ENCODE peak calls at places on chromosomes 4 and X, in six cellular contexts. One of them, this sample, is unnamed.

GRCh38 chrX:54413753-54414152 is 26.5 kb upstream of the TSR2 start:
- DNase-seq in A549: no peak
- DNase-seq in IMR-90: no peak
- DNase-seq in HFF-Myc: no peak
- DNase-seq in choroid plexus epithelial cell: peak
- DNase-seq in tibial artery: no peak
- DNase-seq in this sample: peak

GRCh38 chr4:7652451-7652871 is 217.7 kb upstream of the PSAPL1 start:
- DNase-seq in A549: no peak
- DNase-seq in IMR-90: no peak
- DNase-seq in HFF-Myc: no peak
- DNase-seq in choroid plexus epithelial cell: peak
- DNase-seq in tibial artery: no peak
- DNase-seq in this sample: no peak

GRCh38 chr4:114563536-114564315 is 34.9 kb upstream of the UGT8 start:
- DNase-seq in A549: no peak
- DNase-seq in IMR-90: no peak
- DNase-seq in HFF-Myc: no peak
- DNase-seq in choroid plexus epithelial cell: peak
- DNase-seq in tibial artery: no peak
- DNase-seq in this sample: no peak

GRCh38 chr4:112523008-112523440 is 7.0 kb upstream of the NEUROG2 start:
- DNase-seq in A549: peak
- DNase-seq in IMR-90: peak
- DNase-seq in HFF-Myc: no peak
- DNase-seq in choroid plexus epithelial cell: peak
- DNase-seq in tibial artery: no peak
- DNase-seq in this sample: peak

GRCh38 chr4:120765271-120765985 is 157.1 kb downstream of the PRDM5 start:
- DNase-seq in A549: no peak
- DNase-seq in IMR-90: no peak
- DNase-seq in HFF-Myc: no peak
- DNase-seq in choroid plexus epithelial cell: peak
- DNase-seq in tibial artery: no peak
- DNase-seq in this sample: no peak

GRCh38 chr4:89434364-89434988 is 126.9 kb upstream of the GPRIN3 start:
- DNase-seq in A549: peak
- DNase-seq in IMR-90: peak
- DNase-seq in HFF-Myc: no peak
- DNase-seq in choroid plexus epithelial cell: peak
- DNase-seq in tibial artery: no peak
- DNase-seq in this sample: no peak

GRCh38 chrX:11409957-11410356 is 116.7 kb downstream of the AMELX start:
- DNase-seq in A549: no peak
- DNase-seq in IMR-90: no peak
- DNase-seq in HFF-Myc: no peak
- DNase-seq in choroid plexus epithelial cell: no peak
- DNase-seq in tibial artery: no peak
- DNase-seq in this sample: no peak

GRCh38 chr4:140641789-140642439 is 73.2 kb upstream of the UCP1 start:
- DNase-seq in A549: no peak
- DNase-seq in IMR-90: no peak
- DNase-seq in HFF-Myc: no peak
- DNase-seq in choroid plexus epithelial cell: peak
- DNase-seq in tibial artery: no peak
- DNase-seq in this sample: no peak

GRCh38 chr4:38560763-38561558 is 103.0 kb upstream of the KLF3 start:
- DNase-seq in A549: no peak
- DNase-seq in IMR-90: no peak
- DNase-seq in HFF-Myc: no peak
- DNase-seq in choroid plexus epithelial cell: no peak
- DNase-seq in tibial artery: no peak
- DNase-seq in this sample: no peak

GRCh38 chr4:53844133-53844532 is 220.3 kb downstream of the CHIC2 start:
- DNase-seq in A549: no peak
- DNase-seq in IMR-90: no peak
- DNase-seq in HFF-Myc: no peak
- DNase-seq in choroid plexus epithelial cell: no peak
- DNase-seq in tibial artery: no peak
- DNase-seq in this sample: no peak

GRCh38 chrX:19332983-19333382 is 10.7 kb upstream of the PDHA1 start:
- DNase-seq in A549: no peak
- DNase-seq in IMR-90: peak
- DNase-seq in HFF-Myc: peak
- DNase-seq in choroid plexus epithelial cell: peak
- DNase-seq in tibial artery: peak
- DNase-seq in this sample: peak

GRCh38 chr4:58776627-58777026 is 1666.4 kb upstream of the IGFBP7 start:
- DNase-seq in A549: peak
- DNase-seq in IMR-90: peak
- DNase-seq in HFF-Myc: no peak
- DNase-seq in choroid plexus epithelial cell: peak
- DNase-seq in tibial artery: no peak
- DNase-seq in this sample: peak

GRCh38 chrX:97050413-97050812 is 166.7 kb downstream of the RPA4 start:
- DNase-seq in A549: no peak
- DNase-seq in IMR-90: peak
- DNase-seq in HFF-Myc: no peak
- DNase-seq in choroid plexus epithelial cell: no peak
- DNase-seq in tibial artery: no peak
- DNase-seq in this sample: no peak

GRCh38 chr4:186844059-186844681 is 120.5 kb upstream of the FAT1 start:
- DNase-seq in A549: no peak
- DNase-seq in IMR-90: peak
- DNase-seq in HFF-Myc: no peak
- DNase-seq in choroid plexus epithelial cell: peak
- DNase-seq in tibial artery: peak
- DNase-seq in this sample: peak

GRCh38 chrX:135112096-135112729 is 8.1 kb downstream of the ETDB start:
- DNase-seq in A549: peak
- DNase-seq in IMR-90: peak
- DNase-seq in HFF-Myc: no peak
- DNase-seq in choroid plexus epithelial cell: peak
- DNase-seq in tibial artery: no peak
- DNase-seq in this sample: peak

GRCh38 chr4:10018818-10019438 is 2.4 kb downstream of the SLC2A9 start:
- DNase-seq in A549: peak
- DNase-seq in IMR-90: peak
- DNase-seq in HFF-Myc: peak
- DNase-seq in choroid plexus epithelial cell: peak
- DNase-seq in tibial artery: peak
- DNase-seq in this sample: peak

GRCh38 chr4:136699905-136700304 is 832.4 kb downstream of the PCDH18 start:
- DNase-seq in A549: no peak
- DNase-seq in IMR-90: no peak
- DNase-seq in HFF-Myc: no peak
- DNase-seq in choroid plexus epithelial cell: no peak
- DNase-seq in tibial artery: no peak
- DNase-seq in this sample: no peak

GRCh38 chr4:164514765-164515164 is 239.2 kb upstream of the SMIM31 start:
- DNase-seq in A549: no peak
- DNase-seq in IMR-90: no peak
- DNase-seq in HFF-Myc: no peak
- DNase-seq in choroid plexus epithelial cell: no peak
- DNase-seq in tibial artery: no peak
- DNase-seq in this sample: no peak

GRCh38 chr4:68732653-68733466 is 62.4 kb upstream of the UGT2B15 start:
- DNase-seq in A549: peak
- DNase-seq in IMR-90: no peak
- DNase-seq in HFF-Myc: no peak
- DNase-seq in choroid plexus epithelial cell: no peak
- DNase-seq in tibial artery: no peak
- DNase-seq in this sample: no peak

GRCh38 chr4:184907216-184907615 is 81.4 kb upstream of the ACSL1 start:
- DNase-seq in A549: no peak
- DNase-seq in IMR-90: no peak
- DNase-seq in HFF-Myc: no peak
- DNase-seq in choroid plexus epithelial cell: peak
- DNase-seq in tibial artery: no peak
- DNase-seq in this sample: no peak

GRCh38 chrX:6052111-6052745 is 176.4 kb downstream of the NLGN4X start:
- DNase-seq in A549: no peak
- DNase-seq in IMR-90: no peak
- DNase-seq in HFF-Myc: no peak
- DNase-seq in choroid plexus epithelial cell: no peak
- DNase-seq in tibial artery: no peak
- DNase-seq in this sample: no peak

GRCh38 chr4:101724093-101724492 is 66.4 kb upstream of the BANK1 start:
- DNase-seq in A549: no peak
- DNase-seq in IMR-90: no peak
- DNase-seq in HFF-Myc: no peak
- DNase-seq in choroid plexus epithelial cell: no peak
- DNase-seq in tibial artery: no peak
- DNase-seq in this sample: no peak

GRCh38 chrX:136781180-136781797 is 557 bp upstream of the ARHGEF6 start:
- DNase-seq in A549: no peak
- DNase-seq in IMR-90: no peak
- DNase-seq in HFF-Myc: no peak
- DNase-seq in choroid plexus epithelial cell: peak
- DNase-seq in tibial artery: no peak
- DNase-seq in this sample: peak

GRCh38 chrX:17741123-17741511 is 3.8 kb downstream of the SCML1 start:
- DNase-seq in A549: no peak
- DNase-seq in IMR-90: no peak
- DNase-seq in HFF-Myc: no peak
- DNase-seq in choroid plexus epithelial cell: no peak
- DNase-seq in tibial artery: no peak
- DNase-seq in this sample: no peak

GRCh38 chrX:66262807-66263206 is 98.8 kb downstream of the HEPH start:
- DNase-seq in A549: no peak
- DNase-seq in IMR-90: no peak
- DNase-seq in HFF-Myc: no peak
- DNase-seq in choroid plexus epithelial cell: no peak
- DNase-seq in tibial artery: no peak
- DNase-seq in this sample: no peak

GRCh38 chrX:118189628-118190027 is 73.0 kb upstream of the KLHL13 start:
- DNase-seq in A549: no peak
- DNase-seq in IMR-90: no peak
- DNase-seq in HFF-Myc: no peak
- DNase-seq in choroid plexus epithelial cell: no peak
- DNase-seq in tibial artery: no peak
- DNase-seq in this sample: no peak

GRCh38 chr4:169254546-169254983 is 16.2 kb downstream of the SH3RF1 start:
- DNase-seq in A549: peak
- DNase-seq in IMR-90: peak
- DNase-seq in HFF-Myc: peak
- DNase-seq in choroid plexus epithelial cell: peak
- DNase-seq in tibial artery: no peak
- DNase-seq in this sample: peak

GRCh38 chr4:169253087-169253675 is 17.6 kb downstream of the SH3RF1 start:
- DNase-seq in A549: no peak
- DNase-seq in IMR-90: no peak
- DNase-seq in HFF-Myc: no peak
- DNase-seq in choroid plexus epithelial cell: peak
- DNase-seq in tibial artery: no peak
- DNase-seq in this sample: no peak

GRCh38 chr4:169256101-169256612 is 14.6 kb downstream of the SH3RF1 start:
- DNase-seq in A549: no peak
- DNase-seq in IMR-90: peak
- DNase-seq in HFF-Myc: no peak
- DNase-seq in choroid plexus epithelial cell: no peak
- DNase-seq in tibial artery: no peak
- DNase-seq in this sample: peak

GRCh38 chr4:169252339-169253086 is 18.2 kb downstream of the SH3RF1 start:
- DNase-seq in A549: no peak
- DNase-seq in IMR-90: peak
- DNase-seq in HFF-Myc: no peak
- DNase-seq in choroid plexus epithelial cell: peak
- DNase-seq in tibial artery: no peak
- DNase-seq in this sample: no peak

DNA sequence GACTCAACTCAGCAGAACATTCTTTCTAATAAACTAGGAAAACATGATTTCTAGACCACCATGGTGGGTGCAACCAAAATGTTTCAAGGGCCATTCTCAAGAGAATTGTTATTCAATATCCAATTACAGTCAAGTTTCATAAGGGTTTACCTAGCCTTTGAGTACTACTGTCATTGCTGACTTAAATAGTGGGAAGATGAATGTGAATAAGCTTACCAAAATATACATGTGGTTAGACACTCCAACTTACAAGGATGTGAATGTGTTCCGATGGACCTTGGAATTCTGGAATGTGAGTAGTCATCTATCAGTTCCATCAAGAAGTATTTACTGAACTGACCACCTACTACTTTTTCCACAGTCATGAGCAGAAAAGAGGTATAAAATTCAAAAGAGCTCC is 16.9 kb downstream of the SH3RF1 start:
- DNase-seq in A549: peak
- DNase-seq in IMR-90: peak
- DNase-seq in HFF-Myc: no peak
- DNase-seq in choroid plexus epithelial cell: peak
- DNase-seq in tibial artery: no peak
- DNase-seq in this sample: peak
- H3K4me3 ChIP-seq in A549: peak
- H3K4me3 ChIP-seq in IMR-90: no peak
- H3K4me3 ChIP-seq in HFF-Myc: no peak
- H3K4me3 ChIP-seq in choroid plexus epithelial cell: no peak
- H3K4me3 ChIP-seq in tibial artery: no peak
- H3K4me3 ChIP-seq in this sample: no peak

GRCh38 chr4:150252306-150252705 is 174.1 kb downstream of the DCLK2 start:
- DNase-seq in A549: no peak
- DNase-seq in IMR-90: no peak
- DNase-seq in HFF-Myc: no peak
- DNase-seq in choroid plexus epithelial cell: no peak
- DNase-seq in tibial artery: no peak
- DNase-seq in this sample: no peak
- TF ChIP-seq CTCF in A549: no peak
- TF ChIP-seq CTCF in IMR-90: no peak
- TF ChIP-seq CTCF in HFF-Myc: no peak
- TF ChIP-seq CTCF in choroid plexus epithelial cell: no peak
- TF ChIP-seq CTCF in tibial artery: no peak
- TF ChIP-seq CTCF in this sample: no peak

GRCh38 chr4:102815981-102816380 is 11.4 kb downstream of the UBE2D3 start:
- DNase-seq in A549: peak
- DNase-seq in IMR-90: peak
- DNase-seq in HFF-Myc: peak
- DNase-seq in choroid plexus epithelial cell: peak
- DNase-seq in tibial artery: no peak
- DNase-seq in this sample: peak

GRCh38 chr4:102819588-102820365 is 7.6 kb downstream of the UBE2D3 start:
- DNase-seq in A549: no peak
- DNase-seq in IMR-90: peak
- DNase-seq in HFF-Myc: no peak
- DNase-seq in choroid plexus epithelial cell: peak
- DNase-seq in tibial artery: no peak
- DNase-seq in this sample: no peak

GRCh38 chr4:102817613-102818268 is 9.6 kb downstream of the UBE2D3 start:
- DNase-seq in A549: no peak
- DNase-seq in IMR-90: no peak
- DNase-seq in HFF-Myc: no peak
- DNase-seq in choroid plexus epithelial cell: no peak
- DNase-seq in tibial artery: no peak
- DNase-seq in this sample: no peak

GRCh38 chr4:102817021-102817605 is 10.2 kb downstream of the UBE2D3 start:
- DNase-seq in A549: no peak
- DNase-seq in IMR-90: no peak
- DNase-seq in HFF-Myc: no peak
- DNase-seq in choroid plexus epithelial cell: no peak
- DNase-seq in tibial artery: no peak
- DNase-seq in this sample: no peak
- H3K4me3 ChIP-seq in A549: no peak
- H3K4me3 ChIP-seq in IMR-90: no peak
- H3K4me3 ChIP-seq in HFF-Myc: no peak
- H3K4me3 ChIP-seq in choroid plexus epithelial cell: no peak
- H3K4me3 ChIP-seq in tibial artery: no peak
- H3K4me3 ChIP-seq in this sample: no peak

GRCh38 chr4:116150152-116150551 is 935.2 kb downstream of the TRAM1L1 start:
- DNase-seq in A549: no peak
- DNase-seq in IMR-90: no peak
- DNase-seq in HFF-Myc: no peak
- DNase-seq in choroid plexus epithelial cell: no peak
- DNase-seq in tibial artery: no peak
- DNase-seq in this sample: no peak
- TF ChIP-seq CTCF in A549: no peak
- TF ChIP-seq CTCF in IMR-90: no peak
- TF ChIP-seq CTCF in HFF-Myc: no peak
- TF ChIP-seq CTCF in choroid plexus epithelial cell: no peak
- TF ChIP-seq CTCF in tibial artery: no peak
- TF ChIP-seq CTCF in this sample: no peak